ENCODE peak calls at places on chromosomes 6 and 20, in six cellular contexts. P is heart left ventricle, Q is NB4, U is Calu3, A is foreskin fibroblast, J is mammary epithelial cell. X is an unnamed sample.

GRCh38 chr6:146289816-146290588 is 253.6 kb upstream of the RAB32 start:
- DNase-seq in P (no peak), Q (peak; percentile 59), U (no peak), A (peak; percentile 68), J (peak; percentile 50), X (peak; percentile 20)

GRCh38 chr6:29590218-29590808 is 5.4 kb downstream of the OR2H2 start:
- DNase-seq in P (no peak), Q (no peak), U (no peak), A (no peak), J (no peak), X (no peak)

GRCh38 chr6:11779308-11780096 is 899 bp upstream of the ADTRP start:
- DNase-seq in P (no peak), Q (peak; percentile 42), U (no peak), A (no peak), J (no peak), X (no peak)

GRCh38 chr6:13479971-13480434 is 7.4 kb downstream of the GFOD1 start:
- DNase-seq in P (no peak), Q (no peak), U (no peak), A (no peak), J (peak; percentile 90), X (peak; percentile 62)

GRCh38 chr6:37481793-37482192 is 17.9 kb downstream of the CCDC167 start:
- DNase-seq in P (no peak), Q (no peak), U (no peak), A (no peak), J (no peak), X (no peak)

GRCh38 chr6:114315841-114316595 is 26.8 kb downstream of the HS3ST5 start:
- DNase-seq in P (no peak), Q (no peak), U (no peak), A (no peak), J (no peak), X (no peak)

GRCh38 chr6:84763397-84764331 is 734 bp downstream of the TBX18 start:
- DNase-seq in P (peak; percentile 77), Q (no peak), U (peak; percentile 81), A (peak; percentile 91), J (peak; percentile 86), X (peak; percentile 85)

GRCh38 chr20:17822039-17822438 is 122.3 kb downstream of the BANF2 start:
- DNase-seq in P (no peak), Q (peak; percentile 7), U (peak; percentile 6), A (peak; percentile 73), J (no peak), X (no peak)

GRCh38 chr6:159249150-159249549 is 80.0 kb downstream of the FNDC1 start:
- DNase-seq in P (no peak), Q (no peak), U (no peak), A (peak; percentile 6), J (no peak), X (no peak)

GRCh38 chr6:49849121-49849907 is 17.0 kb downstream of the CRISP1 start:
- DNase-seq in P (no peak), Q (peak; percentile 62), U (no peak), A (peak; percentile 0), J (peak; percentile 20), X (peak; percentile 38)

DNA sequence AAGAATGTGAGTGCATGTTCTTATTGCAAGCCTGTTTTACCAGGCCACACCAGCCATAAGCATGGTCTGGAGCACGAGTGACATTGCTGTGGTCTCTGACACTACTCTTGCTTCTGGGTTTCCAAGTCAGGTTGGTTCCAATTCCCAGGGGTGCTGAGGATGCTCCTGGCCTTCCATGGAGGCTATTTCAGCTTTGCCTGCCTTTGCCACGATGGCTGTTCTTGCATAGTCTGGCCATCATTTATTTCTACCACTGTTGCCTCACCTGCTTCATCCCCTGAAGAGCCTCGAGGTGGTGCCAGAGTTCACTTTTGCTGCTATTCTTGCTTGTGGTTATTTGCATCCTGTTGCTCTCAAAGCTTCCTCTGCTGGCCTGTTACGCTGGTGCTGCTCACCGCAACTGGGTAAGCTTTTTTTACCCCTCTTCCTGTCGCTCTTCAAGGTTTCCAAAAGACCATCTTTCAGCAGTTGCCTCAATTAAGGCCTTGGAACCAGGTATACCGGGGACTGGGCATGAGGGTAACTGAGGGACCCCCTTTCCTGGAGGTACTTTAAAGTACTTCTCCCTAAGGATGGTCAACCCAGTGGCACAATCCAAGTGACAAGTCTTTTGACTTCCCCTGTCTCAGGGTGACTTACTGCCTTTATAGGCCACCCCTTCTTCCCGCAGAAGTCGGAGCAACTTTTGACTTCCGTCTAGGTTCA is 64.5 kb downstream of the AKAP7 start:
- DNase-seq in P (no peak), Q (peak; percentile 80), U (peak; percentile 63), A (peak; percentile 47), J (peak; percentile 55), X (peak; percentile 13)
- TF ChIP-seq CTCF in P (peak; percentile 70), Q (peak; percentile 54), U (peak; percentile 80), A (peak; percentile 77), J (peak; percentile 50), X (no peak)

DNA sequence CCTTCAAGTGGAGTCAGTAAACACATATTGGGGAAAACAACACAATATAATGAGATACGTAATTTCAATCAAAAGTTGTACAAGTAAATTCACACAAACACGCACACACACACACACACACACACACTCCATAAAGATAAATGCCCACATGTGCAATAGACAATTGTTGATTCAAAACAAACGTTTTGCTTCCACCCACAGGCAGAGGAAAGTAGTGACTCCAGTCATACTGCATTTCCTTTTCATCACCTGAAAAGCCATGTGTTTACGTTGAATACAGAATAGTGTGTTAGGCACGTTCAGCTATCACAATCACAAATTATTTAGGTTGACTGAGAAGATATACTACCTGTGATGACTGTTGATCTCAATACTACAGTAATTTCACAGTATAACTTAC is 443.8 kb upstream of the MANEA start:
- DNase-seq in P (no peak), Q (peak; percentile 4), U (peak; percentile 14), A (no peak), J (peak; percentile 51), X (peak; percentile 10)
- TF ChIP-seq CTCF in P (no peak), Q (no peak), U (no peak), A (no peak), J (peak; percentile 57), X (peak; percentile 62)

GRCh38 chr6:26054937-26055669 is 32.1 kb upstream of the HFE start:
- DNase-seq in P (peak; percentile 80), Q (peak; percentile 97), U (peak; percentile 90), A (peak; percentile 94), J (peak; percentile 92), X (peak; percentile 86)
- TF ChIP-seq CTCF in P (no peak), Q (no peak), U (no peak), A (no peak), J (no peak), X (no peak)

DNA sequence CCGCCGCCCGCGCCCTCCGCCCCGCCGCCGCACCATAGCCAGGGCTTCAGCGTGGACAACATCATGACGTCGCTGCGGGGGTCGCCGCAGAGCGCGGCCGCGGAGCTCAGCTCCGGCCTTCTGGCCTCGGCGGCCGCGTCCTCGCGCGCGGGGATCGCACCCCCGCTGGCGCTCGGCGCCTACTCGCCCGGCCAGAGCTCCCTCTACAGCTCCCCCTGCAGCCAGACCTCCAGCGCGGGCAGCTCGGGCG is 1.5 kb downstream of the FOXC1 start:
- DNase-seq in P (no peak), Q (peak; percentile 68), U (peak; percentile 55), A (no peak), J (peak; percentile 13), X (peak; percentile 53)
- TF ChIP-seq CTCF in P (no peak), Q (no peak), U (no peak), A (no peak), J (peak; percentile 4), X (peak; percentile 66)

X was measured in RWPE1.